ENCODE peak calls at places on chromosome 21, in five cellular contexts. W is tibial artery, R is cardiac muscle cell, B is neuronal stem cell, A is right cardiac atrium. Q is an unnamed sample. For H3K4me1, the result is how much of the 10 kb centered on the place peaks cover.

GRCh38 chr21:19321688-19322087 is 918.1 kb upstream of the TMPRSS15 start:
- DNase-seq in A (no peak), R (no peak), B (no peak), W (no peak), Q (no peak)

GRCh38 chr21:25708467-25709065 is 26.1 kb downstream of the ATP5PF start:
- DNase-seq in B (peak), A (no peak), W (no peak), R (peak), Q (no peak)

GRCh38 chr21:44618909-44619308 is 7.0 kb downstream of the KRTAP10-8 start:
- DNase-seq in R (no peak), W (no peak), A (no peak), B (no peak), Q (peak)

GRCh38 chr21:16279658-16280581 is 550.1 kb downstream of the USP25 start:
- DNase-seq in R (peak), B (peak), A (peak), W (no peak), Q (no peak)

GRCh38 chr21:21921410-21922232 is 923.4 kb downstream of the NCAM2 start:
- DNase-seq in A (no peak), W (no peak), R (peak), B (no peak), Q (no peak)

GRCh38 chr21:18369115-18369514 is 34.5 kb downstream of the TMPRSS15 start:
- DNase-seq in R (no peak), W (no peak), A (no peak), B (peak), Q (no peak)

GRCh38 chr21:28069446-28069845 is 923.2 kb downstream of the LTN1 start:
- DNase-seq in A (no peak), R (peak), B (no peak), W (no peak), Q (no peak)

GRCh38 chr21:15437873-15438272 is 291.9 kb upstream of the USP25 start:
- DNase-seq in B (no peak), R (peak), A (no peak), W (no peak), Q (no peak)

GRCh38 chr21:15289896-15290841 is 225.4 kb upstream of the NRIP1 start:
- DNase-seq in R (no peak), A (peak), B (peak), W (no peak), Q (no peak)

GRCh38 chr21:25569711-25570110 is 37.6 kb downstream of the MRPL39 start:
- DNase-seq in R (no peak), B (no peak), A (no peak), W (no peak), Q (no peak)

GRCh38 chr21:43929217-43929971 is 64.4 kb downstream of the AGPAT3 start:
- DNase-seq in A (peak), W (no peak), B (no peak), R (no peak), Q (no peak)

GRCh38 chr21:34986561-34987533 is 62.3 kb downstream of the RUNX1 start:
- DNase-seq in B (peak), W (no peak), R (peak), A (no peak), Q (no peak)

GRCh38 chr21:34988139-34988538 is 61.0 kb downstream of the RUNX1 start:
- DNase-seq in A (no peak), R (no peak), B (no peak), W (no peak), Q (no peak)

GRCh38 chr21:34988625-34989024 is 60.5 kb downstream of the RUNX1 start:
- DNase-seq in A (no peak), W (no peak), B (no peak), R (no peak), Q (no peak)

GRCh38 chr21:34989337-34990151 is 59.6 kb downstream of the RUNX1 start:
- DNase-seq in R (no peak), W (no peak), A (no peak), B (no peak), Q (no peak)

DNA sequence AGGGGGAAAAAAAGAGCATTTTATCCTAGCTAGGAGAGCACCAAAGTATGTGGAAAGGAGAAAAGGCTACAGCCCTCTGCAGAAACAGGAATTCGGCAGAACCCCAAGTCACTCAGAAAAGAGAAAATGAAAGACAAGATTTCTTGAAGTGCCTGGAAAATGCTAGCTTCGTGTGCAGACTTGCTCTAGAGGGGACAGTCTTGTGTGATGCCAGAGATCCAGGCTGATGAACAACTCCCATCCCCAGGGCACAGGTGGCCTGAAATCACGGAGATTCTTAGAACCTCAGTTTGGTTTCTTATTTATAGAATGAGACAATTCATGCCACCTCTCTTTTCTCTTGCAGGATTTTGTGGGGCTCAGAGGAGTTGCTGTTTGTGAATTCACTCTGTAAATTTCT is 61.4 kb downstream of the RUNX1 start:
- DNase-seq in A (no peak), B (no peak), W (no peak), R (no peak), Q (no peak)
- H3K4me1 ChIP-seq in A (under half), B (under half), W (under half), R (under half), Q (under half)

DNA sequence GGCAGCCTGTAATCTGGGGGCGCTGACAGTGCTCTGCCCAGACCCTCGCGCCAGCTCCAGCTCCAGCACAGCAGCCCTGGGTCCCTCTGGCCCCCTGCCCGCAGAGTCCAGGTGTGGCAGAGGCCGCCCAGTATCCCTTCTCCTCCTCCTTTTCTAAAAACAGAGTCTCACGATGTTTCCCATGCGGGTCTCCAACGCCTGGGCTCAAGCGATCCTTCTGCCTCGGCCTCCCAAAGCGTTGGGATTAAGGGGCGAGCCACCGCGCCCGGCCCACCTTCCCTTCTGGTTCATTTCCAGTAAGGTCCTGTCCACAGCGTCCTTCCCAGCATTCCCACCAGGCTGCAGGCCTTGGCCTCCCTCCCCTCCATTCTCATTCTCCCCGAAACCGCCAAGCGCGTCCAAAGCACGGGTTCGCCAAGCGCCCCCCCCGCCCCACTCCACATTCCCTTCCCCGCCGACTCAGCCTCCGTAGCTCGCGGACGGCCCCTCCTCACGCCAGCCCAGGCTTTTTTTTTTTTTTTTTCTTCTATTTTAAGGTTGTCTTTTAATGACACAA is 2.0 kb upstream of the PCBP3 start:
- DNase-seq in R (peak), W (no peak), A (peak), B (no peak), Q (no peak)
- H3K4me3 ChIP-seq in R (no peak), W (no peak), A (no peak), B (no peak), Q (peak)

DNA sequence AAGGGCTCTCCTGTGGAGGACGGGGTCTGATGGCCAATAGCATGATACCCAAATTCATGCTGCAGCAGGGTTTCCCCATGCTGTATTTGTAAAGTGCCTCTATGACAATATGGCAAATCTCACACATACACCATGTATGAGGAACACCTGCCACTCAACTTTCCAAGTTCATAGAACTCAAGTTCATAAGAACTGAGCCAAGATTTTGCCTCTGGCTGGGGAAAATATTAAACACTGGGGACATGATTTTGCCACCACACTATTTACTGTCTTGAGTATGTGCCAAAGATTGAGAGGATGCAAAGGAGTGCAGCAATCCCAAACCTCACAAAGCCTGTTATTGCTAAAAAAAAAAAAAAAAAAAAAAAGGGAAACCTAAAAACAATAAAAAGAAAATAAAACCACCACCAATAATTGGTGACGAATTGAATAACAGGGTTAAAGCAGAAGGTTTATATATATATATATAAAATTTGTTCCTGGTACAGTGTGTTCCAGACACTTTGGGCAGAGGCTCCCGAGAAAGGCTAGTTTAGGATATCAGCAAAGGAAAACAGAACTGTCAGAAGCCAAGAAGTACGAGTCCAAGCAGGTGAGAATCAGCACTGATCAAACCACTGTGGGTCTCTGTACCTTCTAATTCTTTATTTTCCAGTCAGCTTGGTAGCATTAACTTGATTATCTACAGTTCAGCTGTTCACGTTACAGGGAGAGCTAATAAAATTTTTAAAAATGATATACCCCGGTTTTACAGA is 24.3 kb downstream of the ZBTB21 start:
- DNase-seq in B (no peak), A (no peak), W (no peak), R (no peak), Q (peak)
- H3K4me1 ChIP-seq in B (under half), A (under half), W (under half), R (under half), Q (under half)

GRCh38 chr21:37338671-37339526 is 27.7 kb upstream of the DYRK1A start:
- DNase-seq in W (peak), R (peak), B (no peak), A (peak), Q (no peak)
- H3K4me3 ChIP-seq in W (peak), R (no peak), B (no peak), A (no peak), Q (peak)

DNA sequence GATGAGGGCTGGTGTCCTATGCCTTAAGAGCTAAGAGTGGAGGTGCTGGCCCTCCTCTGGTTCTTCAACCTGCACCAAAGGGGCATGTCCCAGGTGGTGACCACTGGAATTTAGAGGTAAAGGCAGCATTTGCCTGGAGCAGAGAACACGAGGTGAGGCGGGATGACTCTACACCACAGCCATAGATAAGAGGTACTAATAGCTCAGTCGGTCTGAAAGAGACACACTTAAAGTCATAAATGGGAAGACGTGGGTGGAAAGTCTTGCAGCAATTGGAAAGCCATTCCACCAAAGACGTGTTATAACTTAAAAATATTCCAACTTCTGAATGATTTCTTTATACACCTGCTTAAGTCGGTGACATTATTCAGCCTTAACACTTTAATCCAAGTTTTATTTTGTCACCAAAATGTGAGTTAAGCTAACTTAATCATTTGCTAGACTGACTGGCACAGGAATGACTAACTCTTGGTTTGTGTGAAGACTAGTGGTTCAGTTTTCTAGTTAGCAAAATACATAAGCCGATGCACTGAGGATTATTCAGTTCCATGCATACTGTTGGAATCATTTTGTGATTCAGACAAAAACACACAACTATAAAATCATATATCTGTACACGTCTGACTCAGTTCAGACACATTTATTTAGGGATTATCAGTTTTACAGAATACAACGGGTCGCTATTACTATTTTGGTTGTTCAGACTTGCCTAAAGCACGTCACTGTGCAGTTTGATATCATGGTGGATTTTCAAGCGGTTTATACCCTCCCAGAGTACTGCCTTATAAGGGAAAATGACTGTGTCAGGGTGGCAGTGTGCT is 4.6 kb upstream of the ETS2 start:
- DNase-seq in A (no peak), R (no peak), B (no peak), W (no peak), Q (no peak)
- H3K4me1 ChIP-seq in A (under half), R (under half), B (under half), W (under half), Q (under half)

Q was measured in esophagus muscularis mucosa.